ENCODE peak calls at places on chromosomes 16 and 17, in nine cellular contexts. One of them, this sample, is unnamed.

GRCh38 chr17:557371-557770 is 157.3 kb downstream of the VPS53 start:
- DNase-seq in left colon: no peak
- DNase-seq in astrocyte of the spinal cord: peak
- DNase-seq in NCI-H187: no peak
- DNase-seq in PC-3: no peak
- DNase-seq in RKO: no peak
- DNase-seq in AG09319: no peak
- DNase-seq in hippocampal formation: no peak
- DNase-seq in GM12864: no peak
- DNase-seq in this sample: no peak

GRCh38 chr17:72358465-72358864 is 237.6 kb downstream of the SOX9 start:
- DNase-seq in hippocampal formation: no peak
- DNase-seq in PC-3: peak
- DNase-seq in astrocyte of the spinal cord: peak
- DNase-seq in AG09319: peak
- DNase-seq in NCI-H187: no peak
- DNase-seq in RKO: no peak
- DNase-seq in left colon: no peak
- DNase-seq in GM12864: no peak
- DNase-seq in this sample: no peak

GRCh38 chr16:82358601-82359221 is 188.7 kb upstream of the MPHOSPH6 start:
- DNase-seq in PC-3: peak
- DNase-seq in astrocyte of the spinal cord: no peak
- DNase-seq in RKO: no peak
- DNase-seq in left colon: no peak
- DNase-seq in GM12864: no peak
- DNase-seq in AG09319: no peak
- DNase-seq in hippocampal formation: no peak
- DNase-seq in NCI-H187: no peak
- DNase-seq in this sample: no peak

GRCh38 chr17:44232061-44232460 is 12.6 kb upstream of the UBTF start:
- DNase-seq in GM12864: no peak
- DNase-seq in PC-3: no peak
- DNase-seq in RKO: no peak
- DNase-seq in left colon: no peak
- DNase-seq in NCI-H187: no peak
- DNase-seq in AG09319: no peak
- DNase-seq in hippocampal formation: no peak
- DNase-seq in astrocyte of the spinal cord: no peak
- DNase-seq in this sample: no peak

GRCh38 chr17:49180998-49181635 is 29.3 kb downstream of the GNGT2 start:
- DNase-seq in RKO: no peak
- DNase-seq in PC-3: no peak
- DNase-seq in NCI-H187: no peak
- DNase-seq in hippocampal formation: no peak
- DNase-seq in left colon: no peak
- DNase-seq in AG09319: no peak
- DNase-seq in astrocyte of the spinal cord: no peak
- DNase-seq in GM12864: no peak
- DNase-seq in this sample: no peak

GRCh38 chr17:79955961-79956735 is 79.5 kb downstream of the TBC1D16 start:
- DNase-seq in left colon: no peak
- DNase-seq in hippocampal formation: no peak
- DNase-seq in RKO: no peak
- DNase-seq in NCI-H187: no peak
- DNase-seq in PC-3: no peak
- DNase-seq in GM12864: no peak
- DNase-seq in astrocyte of the spinal cord: no peak
- DNase-seq in AG09319: no peak
- DNase-seq in this sample: peak

GRCh38 chr16:58882292-58882691 is 148.2 kb upstream of the GOT2 start:
- DNase-seq in astrocyte of the spinal cord: no peak
- DNase-seq in PC-3: no peak
- DNase-seq in hippocampal formation: no peak
- DNase-seq in NCI-H187: no peak
- DNase-seq in AG09319: no peak
- DNase-seq in left colon: no peak
- DNase-seq in RKO: no peak
- DNase-seq in GM12864: peak
- DNase-seq in this sample: no peak

GRCh38 chr17:2084766-2085647 is 30.1 kb downstream of the HIC1 start:
- DNase-seq in left colon: peak
- DNase-seq in GM12864: no peak
- DNase-seq in astrocyte of the spinal cord: peak
- DNase-seq in RKO: no peak
- DNase-seq in NCI-H187: no peak
- DNase-seq in PC-3: peak
- DNase-seq in AG09319: peak
- DNase-seq in hippocampal formation: no peak
- DNase-seq in this sample: no peak

GRCh38 chr17:49512296-49513043 is 17.4 kb downstream of the NGFR start:
- DNase-seq in astrocyte of the spinal cord: no peak
- DNase-seq in PC-3: no peak
- DNase-seq in NCI-H187: no peak
- DNase-seq in hippocampal formation: no peak
- DNase-seq in AG09319: no peak
- DNase-seq in RKO: no peak
- DNase-seq in left colon: no peak
- DNase-seq in GM12864: no peak
- DNase-seq in this sample: no peak

GRCh38 chr16:68236804-68237242 is 896 bp upstream of the ESRP2 start:
- DNase-seq in hippocampal formation: no peak
- DNase-seq in RKO: no peak
- DNase-seq in AG09319: no peak
- DNase-seq in astrocyte of the spinal cord: peak
- DNase-seq in GM12864: no peak
- DNase-seq in left colon: no peak
- DNase-seq in PC-3: no peak
- DNase-seq in NCI-H187: no peak
- DNase-seq in this sample: no peak

GRCh38 chr17:8621585-8621984 is 8.9 kb downstream of the MYH10 start:
- DNase-seq in RKO: no peak
- DNase-seq in astrocyte of the spinal cord: peak
- DNase-seq in PC-3: no peak
- DNase-seq in NCI-H187: no peak
- DNase-seq in GM12864: no peak
- DNase-seq in left colon: no peak
- DNase-seq in hippocampal formation: no peak
- DNase-seq in AG09319: no peak
- DNase-seq in this sample: no peak

GRCh38 chr16:83920894-83921491 is 22.1 kb downstream of the MLYCD start:
- DNase-seq in NCI-H187: no peak
- DNase-seq in PC-3: no peak
- DNase-seq in GM12864: no peak
- DNase-seq in astrocyte of the spinal cord: no peak
- DNase-seq in left colon: no peak
- DNase-seq in RKO: no peak
- DNase-seq in hippocampal formation: no peak
- DNase-seq in AG09319: no peak
- DNase-seq in this sample: no peak

GRCh38 chr17:80063815-80064585 is 27.6 kb downstream of the CCDC40 start:
- DNase-seq in astrocyte of the spinal cord: peak
- DNase-seq in GM12864: no peak
- DNase-seq in hippocampal formation: no peak
- DNase-seq in NCI-H187: no peak
- DNase-seq in left colon: peak
- DNase-seq in RKO: peak
- DNase-seq in PC-3: peak
- DNase-seq in AG09319: peak
- DNase-seq in this sample: no peak

GRCh38 chr17:40290629-40291296 is 3.1 kb downstream of the CDC6 start:
- DNase-seq in astrocyte of the spinal cord: peak
- DNase-seq in left colon: peak
- DNase-seq in AG09319: peak
- DNase-seq in hippocampal formation: peak
- DNase-seq in PC-3: peak
- DNase-seq in GM12864: peak
- DNase-seq in RKO: peak
- DNase-seq in NCI-H187: no peak
- DNase-seq in this sample: no peak

GRCh38 chr17:17109896-17110295 is 67.6 kb downstream of the MPRIP start:
- DNase-seq in astrocyte of the spinal cord: no peak
- DNase-seq in PC-3: no peak
- DNase-seq in hippocampal formation: no peak
- DNase-seq in RKO: no peak
- DNase-seq in NCI-H187: no peak
- DNase-seq in left colon: peak
- DNase-seq in AG09319: no peak
- DNase-seq in GM12864: no peak
- DNase-seq in this sample: no peak

GRCh38 chr16:4938683-4939030 is 1.7 kb upstream of the PPL start:
- DNase-seq in hippocampal formation: no peak
- DNase-seq in NCI-H187: no peak
- DNase-seq in AG09319: no peak
- DNase-seq in RKO: no peak
- DNase-seq in GM12864: no peak
- DNase-seq in astrocyte of the spinal cord: no peak
- DNase-seq in left colon: no peak
- DNase-seq in PC-3: no peak
- DNase-seq in this sample: no peak

GRCh38 chr16:20944861-20945390 is 44.4 kb downstream of the LYRM1 start:
- DNase-seq in astrocyte of the spinal cord: peak
- DNase-seq in hippocampal formation: no peak
- DNase-seq in AG09319: no peak
- DNase-seq in RKO: peak
- DNase-seq in left colon: no peak
- DNase-seq in GM12864: peak
- DNase-seq in PC-3: peak
- DNase-seq in NCI-H187: no peak
- DNase-seq in this sample: no peak

GRCh38 chr17:77371117-77371887 is 230.5 kb downstream of the SEC14L1 start:
- DNase-seq in astrocyte of the spinal cord: peak
- DNase-seq in PC-3: no peak
- DNase-seq in NCI-H187: no peak
- DNase-seq in left colon: no peak
- DNase-seq in GM12864: no peak
- DNase-seq in AG09319: no peak
- DNase-seq in hippocampal formation: no peak
- DNase-seq in RKO: no peak
- DNase-seq in this sample: no peak

GRCh38 chr17:37384560-37385160 is 8.9 kb downstream of the C17orf78 start:
- DNase-seq in left colon: no peak
- DNase-seq in NCI-H187: no peak
- DNase-seq in GM12864: no peak
- DNase-seq in AG09319: no peak
- DNase-seq in astrocyte of the spinal cord: no peak
- DNase-seq in hippocampal formation: no peak
- DNase-seq in RKO: no peak
- DNase-seq in PC-3: no peak
- DNase-seq in this sample: no peak

GRCh38 chr16:59201821-59202220 is 467.7 kb upstream of the GOT2 start:
- DNase-seq in GM12864: no peak
- DNase-seq in RKO: no peak
- DNase-seq in PC-3: no peak
- DNase-seq in AG09319: no peak
- DNase-seq in astrocyte of the spinal cord: no peak
- DNase-seq in NCI-H187: no peak
- DNase-seq in hippocampal formation: no peak
- DNase-seq in left colon: no peak
- DNase-seq in this sample: no peak

GRCh38 chr17:29495011-29495410 is 71.8 kb downstream of the ABHD15 start:
- DNase-seq in astrocyte of the spinal cord: peak
- DNase-seq in NCI-H187: no peak
- DNase-seq in PC-3: peak
- DNase-seq in hippocampal formation: no peak
- DNase-seq in RKO: peak
- DNase-seq in left colon: no peak
- DNase-seq in AG09319: no peak
- DNase-seq in GM12864: no peak
- DNase-seq in this sample: no peak

GRCh38 chr17:43661699-43662431 is at the start of gene MEOX1:
- DNase-seq in astrocyte of the spinal cord: peak
- DNase-seq in RKO: peak
- DNase-seq in GM12864: peak
- DNase-seq in AG09319: peak
- DNase-seq in NCI-H187: no peak
- DNase-seq in hippocampal formation: no peak
- DNase-seq in PC-3: peak
- DNase-seq in left colon: no peak
- DNase-seq in this sample: no peak

GRCh38 chr17:46056800-46057304 is 57.8 kb downstream of the STH start:
- DNase-seq in AG09319: peak
- DNase-seq in GM12864: no peak
- DNase-seq in PC-3: peak
- DNase-seq in left colon: no peak
- DNase-seq in astrocyte of the spinal cord: peak
- DNase-seq in hippocampal formation: no peak
- DNase-seq in NCI-H187: no peak
- DNase-seq in RKO: no peak
- DNase-seq in this sample: no peak

This sample was measured in dorsolateral prefrontal cortex.